ENCODE peak calls at places on chromosomes 4 and X, in ten cellular contexts. X is EH, O is HepG2, W is left ventricle myocardium inferior, S is astrocyte of the spinal cord, H is neural progenitor cell, L is AG04449, V is PC-9, A is GM18507, Y is fibroblast of the conjunctiva. E is an unnamed sample.

GRCh38 chr4:172096771-172097170 is 283.6 kb downstream of the GALNTL6 start:
- DNase-seq in A (no peak), X (peak), W (no peak), H (no peak), Y (no peak), O (no peak), L (peak), V (no peak), S (peak), E (no peak)

GRCh38 chr4:36224969-36225903 is 19.1 kb downstream of the ARAP2 start:
- DNase-seq in L (no peak), W (no peak), A (no peak), X (no peak), O (peak), V (no peak), H (no peak), Y (no peak), S (no peak), E (no peak)

GRCh38 chrX:77622672-77623071 is 163.3 kb downstream of the ATRX start:
- DNase-seq in V (no peak), A (no peak), L (no peak), O (no peak), H (peak), W (no peak), X (no peak), Y (no peak), S (no peak), E (no peak)

GRCh38 chr4:2286904-2287593 is 25.1 kb upstream of the MXD4 start:
- DNase-seq in A (no peak), L (no peak), W (no peak), X (no peak), Y (no peak), H (peak), S (no peak), O (no peak), V (no peak), E (no peak)

GRCh38 chr4:174423257-174423944 is 98.9 kb downstream of the HPGD start:
- DNase-seq in S (peak), A (no peak), L (no peak), O (no peak), X (peak), V (peak), Y (peak), W (no peak), H (no peak), E (no peak)

GRCh38 chrX:34275710-34276109 is 143.6 kb upstream of the FAM47A start:
- DNase-seq in O (no peak), L (no peak), H (peak), W (no peak), V (no peak), Y (no peak), S (no peak), X (no peak), A (no peak), E (no peak)

GRCh38 chr4:12724520-12724919 is 759.6 kb downstream of the RAB28 start:
- DNase-seq in H (peak), V (no peak), X (no peak), A (no peak), O (peak), L (no peak), Y (no peak), W (no peak), S (no peak), E (no peak)

GRCh38 chr4:57554693-57555092 is 444.5 kb upstream of the IGFBP7 start:
- DNase-seq in L (no peak), X (no peak), Y (no peak), S (no peak), V (no peak), A (no peak), W (no peak), O (no peak), H (no peak), E (no peak)

GRCh38 chrX:135477576-135477975 is 42.9 kb upstream of the INTS6L start:
- DNase-seq in V (no peak), X (peak), A (no peak), L (peak), Y (peak), S (peak), W (peak), H (peak), O (peak), E (peak)

GRCh38 chr4:10405672-10406071 is 51.6 kb downstream of the ZNF518B start:
- DNase-seq in X (no peak), S (no peak), Y (no peak), O (no peak), A (no peak), V (no peak), W (no peak), H (no peak), L (no peak), E (no peak)

GRCh38 chr4:149914521-149915115 is 99.0 kb upstream of the IQCM start:
- DNase-seq in X (peak), A (peak), Y (peak), H (peak), L (no peak), W (no peak), O (peak), V (no peak), S (peak), E (no peak)

GRCh38 chr4:83240379-83240875 is 44.2 kb downstream of the COQ2 start:
- DNase-seq in H (no peak), S (no peak), A (peak), L (no peak), O (no peak), X (no peak), V (no peak), Y (no peak), W (no peak), E (no peak)

GRCh38 chrX:37921758-37922157 is 74.4 kb upstream of the DYNLT3 start:
- DNase-seq in Y (no peak), V (no peak), A (no peak), O (no peak), W (no peak), S (peak), X (peak), L (no peak), H (no peak), E (no peak)